ENCODE peak calls at places on chromosomes 16 and 17, in nine cellular contexts. K, F, A, O, M, W, X, E and L are unnamed samples.

GRCh38 chr17:55691666-55692065 is 31.0 kb downstream of the TMEM100 start:
- DNase-seq in K (no peak), F (no peak), A (no peak), O (no peak), M (no peak), W (no peak), X (no peak), E (no peak), L (no peak)

GRCh38 chr17:6070895-6071511 is 824 bp downstream of the WSCD1 start:
- DNase-seq in K (no peak), F (peak; percentile 27), A (peak; percentile 45), O (no peak), M (no peak), W (peak; percentile 19), X (no peak), E (peak; percentile 48), L (no peak)

GRCh38 chr17:14448816-14449215 is 147.9 kb downstream of the HS3ST3B1 start:
- DNase-seq in K (no peak), F (no peak), A (no peak), O (no peak), M (no peak), W (no peak), X (no peak), E (no peak), L (no peak)

GRCh38 chr16:50309156-50309526 is 42.8 kb downstream of the ADCY7 start:
- DNase-seq in K (no peak), F (no peak), A (no peak), O (no peak), M (peak; percentile 11), W (no peak), X (no peak), E (no peak), L (no peak)

GRCh38 chr16:58339452-58339938 is 44.7 kb upstream of the PRSS54 start:
- DNase-seq in K (no peak), F (peak; percentile 32), A (peak; percentile 32), O (no peak), M (no peak), W (peak; percentile 24), X (no peak), E (peak; percentile 40), L (no peak)

GRCh38 chr17:47209499-47209898 is 351 bp downstream of the MYL4 start:
- DNase-seq in K (no peak), F (no peak), A (no peak), O (no peak), M (no peak), W (no peak), X (no peak), E (no peak), L (no peak)

GRCh38 chr16:14132696-14133048 is 61.6 kb downstream of the MRTFB start:
- DNase-seq in K (no peak), F (no peak), A (no peak), O (no peak), M (no peak), W (no peak), X (no peak), E (no peak), L (no peak)

GRCh38 chr16:66923247-66923851 is 2.0 kb downstream of the RRAD start:
- DNase-seq in K (peak; percentile 73), F (peak; percentile 78), A (no peak), O (no peak), M (no peak), W (peak; percentile 58), X (no peak), E (peak; percentile 88), L (no peak)

GRCh38 chr17:43219746-43220380 is 8.2 kb downstream of the TMEM106A start:
- DNase-seq in K (no peak), F (peak; percentile 9), A (no peak), O (no peak), M (no peak), W (no peak), X (no peak), E (peak; percentile 2), L (no peak)

GRCh38 chr16:21590287-21590686 is 9.1 kb upstream of the METTL9 start:
- DNase-seq in K (no peak), F (no peak), A (no peak), O (no peak), M (no peak), W (no peak), X (no peak), E (no peak), L (no peak)

GRCh38 chr16:25823891-25824290 is 132.1 kb downstream of the HS3ST4 start:
- DNase-seq in K (no peak), F (no peak), A (no peak), O (no peak), M (no peak), W (no peak), X (no peak), E (peak; percentile 62), L (no peak)

GRCh38 chr17:54932711-54933110 is 32.1 kb downstream of the TOM1L1 start:
- DNase-seq in K (no peak), F (no peak), A (no peak), O (no peak), M (no peak), W (no peak), X (no peak), E (no peak), L (no peak)

GRCh38 chr16:78434401-78434800 is 334.9 kb downstream of the WWOX start:
- DNase-seq in K (no peak), F (no peak), A (no peak), O (no peak), M (no peak), W (no peak), X (no peak), E (no peak), L (no peak)

GRCh38 chr16:10485698-10486382 is 94.6 kb downstream of the EMP2 start:
- DNase-seq in K (no peak), F (no peak), A (no peak), O (no peak), M (no peak), W (no peak), X (no peak), E (no peak), L (no peak)
- H3K9me3 ChIP-seq in K (no peaks in the 10 kb centered on the region), F (no peaks in the 10 kb centered on the region), A (no peaks in the 10 kb centered on the region), O (peaks cover 4% of the 10 kb centered on the region), M (no peaks in the 10 kb centered on the region), W (no peaks in the 10 kb centered on the region), X (peaks cover 7% of the 10 kb centered on the region), E (no peaks in the 10 kb centered on the region), L (peaks cover 4% of the 10 kb centered on the region)

GRCh38 chr17:64506576-64507417 is at the start of gene CEP95:
- DNase-seq in K (peak; percentile 98), F (peak; percentile 97), A (peak; percentile 96), O (peak; percentile 93), M (peak; percentile 96), W (peak; percentile 97), X (peak; percentile 90), E (peak; percentile 96), L (peak; percentile 93)
- TF ChIP-seq POLR2A in K (peak; percentile 88), F (peak; percentile 41), A (peak; percentile 65), O (peak; percentile 88), M (peak; percentile 71), W (no peak), X (peak; percentile 90), E (peak; percentile 71), L (peak; percentile 87)

DNA sequence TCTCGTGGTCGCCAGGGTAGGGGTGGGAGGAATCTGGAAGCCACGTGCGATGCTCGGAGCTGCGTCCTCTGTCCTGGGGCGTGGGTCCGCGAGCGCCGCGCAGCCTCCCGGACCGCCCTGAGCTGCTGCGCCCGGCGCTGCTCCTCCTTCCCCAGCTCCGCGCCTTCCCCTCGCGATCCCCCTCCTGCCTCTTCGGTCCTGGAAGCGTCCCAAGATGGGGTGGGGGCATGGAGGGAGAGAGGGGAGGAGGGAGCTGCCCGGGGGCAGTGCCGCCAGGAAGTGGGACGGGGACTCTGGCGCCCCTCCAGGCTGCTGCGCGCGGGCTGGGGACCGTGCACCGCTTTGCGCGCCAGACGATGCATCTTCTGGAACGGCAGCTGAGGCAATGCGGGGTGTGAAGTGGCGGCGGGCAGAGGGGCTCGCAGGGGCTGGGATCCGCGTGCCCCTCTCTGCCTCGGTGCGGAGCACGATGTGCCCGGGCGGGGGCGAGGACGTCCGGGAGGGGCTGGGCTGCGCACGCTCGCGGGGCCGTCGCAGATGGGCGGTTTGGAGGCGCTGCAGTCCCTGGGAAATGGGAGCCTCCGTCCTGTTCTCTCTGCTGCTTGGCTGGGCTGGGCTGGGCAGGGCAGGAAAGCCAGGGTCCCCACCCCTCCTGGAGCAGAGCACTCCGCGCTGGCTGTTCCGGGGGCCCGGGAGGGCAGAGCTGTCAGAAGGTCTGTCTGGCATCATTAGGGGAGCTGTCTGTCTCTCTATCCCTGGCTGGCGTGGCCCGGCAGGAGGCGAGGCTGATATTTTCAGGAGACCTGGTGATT is 388.0 kb downstream of the SEC14L1 start:
- DNase-seq in K (no peak), F (peak; percentile 34), A (no peak), O (no peak), M (no peak), W (no peak), X (no peak), E (no peak), L (no peak)
- H3K4me3 ChIP-seq in K (no peak overlapping the region), F (peak overlapping the region; percentile 45), A (no peak overlapping the region), O (no peak overlapping the region), M (peak overlapping the region; percentile 4), W (peak overlapping the region; percentile 53), X (no peak overlapping the region), E (peak overlapping the region; percentile 15), L (peak overlapping the region; percentile 32)

GRCh38 chr17:81920612-81921530 is 2.9 kb upstream of the SIRT7 start:
- DNase-seq in K (no peak), F (no peak), A (no peak), O (no peak), M (no peak), W (no peak), X (no peak), E (no peak), L (no peak)

GRCh38 chr17:81921531-81921862 is 3.5 kb upstream of the SIRT7 start:
- DNase-seq in K (no peak), F (no peak), A (no peak), O (no peak), M (no peak), W (no peak), X (no peak), E (no peak), L (no peak)

GRCh38 chr17:81923302-81924260 is 4.0 kb downstream of the MAFG start:
- DNase-seq in K (peak; percentile 75), F (peak; percentile 72), A (no peak), O (peak; percentile 36), M (peak; percentile 31), W (peak; percentile 88), X (no peak), E (peak; percentile 90), L (peak; percentile 85)

GRCh38 chr17:81921996-81922565 is 4.1 kb upstream of the SIRT7 start:
- DNase-seq in K (no peak), F (no peak), A (no peak), O (no peak), M (no peak), W (no peak), X (no peak), E (no peak), L (no peak)

DNA sequence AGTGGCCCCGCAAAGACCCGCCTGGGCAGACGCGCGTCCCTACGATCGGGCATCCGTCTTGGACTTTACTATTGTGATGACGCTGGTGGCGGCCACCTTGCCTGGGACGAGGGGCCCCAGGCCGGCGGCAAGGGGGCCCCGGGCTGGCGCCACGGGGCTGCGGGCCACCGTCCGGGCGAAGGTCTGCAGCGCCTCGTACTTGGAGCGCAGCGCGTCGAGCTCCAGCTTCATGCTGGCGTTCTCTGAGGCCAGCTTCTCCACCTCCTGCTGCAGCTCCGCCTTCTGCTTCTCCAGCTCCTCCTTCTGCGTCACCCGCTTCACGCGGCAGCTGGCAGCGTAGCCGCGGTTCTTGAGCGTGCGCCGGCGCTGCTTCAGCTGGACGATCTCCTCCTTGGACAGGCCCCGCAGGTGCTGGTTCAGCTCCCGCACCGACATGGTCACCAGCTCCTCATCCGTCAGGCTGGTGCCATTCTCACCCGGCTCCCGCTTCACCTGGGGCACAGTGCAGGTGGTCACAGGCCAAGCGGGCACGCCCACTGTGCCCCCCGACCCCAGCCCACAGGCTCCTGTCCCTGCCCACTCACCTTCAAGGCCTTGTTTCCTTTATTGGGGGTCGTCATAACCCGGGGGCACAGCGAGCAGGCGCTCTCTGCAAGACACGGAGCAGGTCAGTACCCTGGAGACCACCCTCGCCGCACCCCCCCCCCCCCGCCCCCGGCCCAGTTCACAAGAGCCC is 4.8 kb upstream of the SIRT7 start:
- DNase-seq in K (no peak), F (no peak), A (no peak), O (no peak), M (no peak), W (no peak), X (no peak), E (no peak), L (no peak)
- H3K9me3 ChIP-seq in K (no peaks in the 10 kb centered on the region), F (no peaks in the 10 kb centered on the region), A (no peaks in the 10 kb centered on the region), O (no peaks in the 10 kb centered on the region), M (no peaks in the 10 kb centered on the region), W (no peaks in the 10 kb centered on the region), X (no peaks in the 10 kb centered on the region), E (no peaks in the 10 kb centered on the region), L (no peaks in the 10 kb centered on the region)